ENCODE peak calls at places on chromosome 11, in six cellular contexts. H is pancreas; J is neural crest cell; V is right atrium auricular region; X is activated CD4-positive, alpha-beta T cell treated with anti-CD3 and anti-CD28 coated beads for 4 hours; F is AG04449. L is an unnamed sample.

GRCh38 chr11:4826425-4826824 is 5.3 kb downstream of the OR51F2 start:
- DNase-seq in X (no peak), F (peak), H (no peak), J (no peak), V (no peak), L (no peak)

GRCh38 chr11:88345408-88345807 is 7.9 kb upstream of the CTSC start:
- DNase-seq in X (no peak), J (no peak), H (no peak), V (no peak), F (no peak), L (no peak)

GRCh38 chr11:11605181-11605580 is 16.6 kb downstream of the GALNT18 start:
- DNase-seq in V (no peak), X (no peak), H (no peak), F (no peak), J (no peak), L (no peak)

GRCh38 chr11:1479006-1479677 is 7.4 kb downstream of the MOB2 start:
- DNase-seq in F (no peak), J (no peak), V (no peak), X (no peak), H (no peak), L (no peak)

GRCh38 chr11:134521001-134521400 is 109.0 kb upstream of the B3GAT1 start:
- DNase-seq in H (no peak), X (no peak), V (no peak), J (no peak), F (no peak), L (no peak)

GRCh38 chr11:132402056-132402684 is 1031.8 kb downstream of the NTM start:
- DNase-seq in F (no peak), J (peak), X (no peak), H (no peak), V (no peak), L (no peak)

GRCh38 chr11:9265211-9266131 is at the start of gene DENND5A:
- DNase-seq in H (peak), X (peak), F (peak), J (peak), V (peak), L (peak)

GRCh38 chr11:2203440-2204259 is 32.0 kb upstream of the TH start:
- DNase-seq in J (no peak), F (no peak), X (no peak), V (no peak), H (no peak), L (peak)

GRCh38 chr11:18912883-18913282 is 26.3 kb downstream of the MRGPRX1 start:
- DNase-seq in H (no peak), F (no peak), J (no peak), V (no peak), X (no peak), L (no peak)

GRCh38 chr11:109968781-109969180 is 124.4 kb upstream of the ZC3H12C start:
- DNase-seq in J (no peak), H (no peak), F (no peak), X (no peak), V (no peak), L (no peak)

GRCh38 chr11:114092953-114093352 is 33.4 kb downstream of the ZBTB16 start:
- DNase-seq in V (no peak), H (no peak), F (no peak), J (no peak), X (no peak), L (no peak)

L was measured in HepG2.